ENCODE peak calls at places on chromosome 7, in seven cellular contexts. One of them, this sample, is unnamed.
A peak's percentile ranks its signal among the peaks of the same experiment; 100 is the strongest.

GRCh38 chr7:44977304-44977858 is 1.4 kb downstream of the MYO1G start:
- DNase-seq in fibroblast of lung: no peak
- DNase-seq in astrocyte: no peak
- DNase-seq in mammary epithelial cell: no peak
- DNase-seq in H9: no peak
- DNase-seq in GM23338: no peak
- DNase-seq in neural progenitor cell: no peak
- DNase-seq in this sample: no peak

GRCh38 chr7:92988051-92988450 is 129.7 kb downstream of the SAMD9 start:
- DNase-seq in fibroblast of lung: peak; percentile 69
- DNase-seq in astrocyte: peak; percentile 53
- DNase-seq in mammary epithelial cell: peak; percentile 74
- DNase-seq in H9: no peak
- DNase-seq in GM23338: peak; percentile 54
- DNase-seq in neural progenitor cell: peak; percentile 23
- DNase-seq in this sample: peak; percentile 75

GRCh38 chr7:43639858-43640491 is 57.1 kb downstream of the STK17A start:
- DNase-seq in fibroblast of lung: peak; percentile 89
- DNase-seq in astrocyte: peak; percentile 91
- DNase-seq in mammary epithelial cell: peak; percentile 46
- DNase-seq in H9: no peak
- DNase-seq in GM23338: no peak
- DNase-seq in neural progenitor cell: peak; percentile 87
- DNase-seq in this sample: no peak

GRCh38 chr7:150340875-150341262 is 560 bp downstream of the RARRES2 start:
- DNase-seq in fibroblast of lung: no peak
- DNase-seq in astrocyte: no peak
- DNase-seq in mammary epithelial cell: no peak
- DNase-seq in H9: no peak
- DNase-seq in GM23338: no peak
- DNase-seq in neural progenitor cell: no peak
- DNase-seq in this sample: no peak

GRCh38 chr7:104979167-104979841 is 34.7 kb upstream of the KMT2E start:
- DNase-seq in fibroblast of lung: peak; percentile 63
- DNase-seq in astrocyte: peak; percentile 78
- DNase-seq in mammary epithelial cell: peak; percentile 28
- DNase-seq in H9: peak; percentile 43
- DNase-seq in GM23338: peak; percentile 44
- DNase-seq in neural progenitor cell: peak; percentile 55
- DNase-seq in this sample: no peak

GRCh38 chr7:15433154-15433553 is 128.7 kb downstream of the AGMO start:
- DNase-seq in fibroblast of lung: no peak
- DNase-seq in astrocyte: no peak
- DNase-seq in mammary epithelial cell: no peak
- DNase-seq in H9: no peak
- DNase-seq in GM23338: no peak
- DNase-seq in neural progenitor cell: no peak
- DNase-seq in this sample: no peak

GRCh38 chr7:101164071-101164840 is 1.1 kb downstream of the VGF start:
- DNase-seq in fibroblast of lung: peak; percentile 61
- DNase-seq in astrocyte: peak; percentile 51
- DNase-seq in mammary epithelial cell: peak; percentile 57
- DNase-seq in H9: peak; percentile 82
- DNase-seq in GM23338: peak; percentile 83
- DNase-seq in neural progenitor cell: peak; percentile 89
- DNase-seq in this sample: peak; percentile 75

GRCh38 chr7:156816943-156817572 is 75.9 kb downstream of the LMBR1 start:
- DNase-seq in fibroblast of lung: peak; percentile 56
- DNase-seq in astrocyte: no peak
- DNase-seq in mammary epithelial cell: no peak
- DNase-seq in H9: no peak
- DNase-seq in GM23338: no peak
- DNase-seq in neural progenitor cell: peak; percentile 7
- DNase-seq in this sample: no peak

GRCh38 chr7:55212838-55213237 is 152.3 kb upstream of the LANCL2 start:
- DNase-seq in fibroblast of lung: no peak
- DNase-seq in astrocyte: no peak
- DNase-seq in mammary epithelial cell: no peak
- DNase-seq in H9: no peak
- DNase-seq in GM23338: no peak
- DNase-seq in neural progenitor cell: no peak
- DNase-seq in this sample: no peak

GRCh38 chr7:146375155-146375554 is 258.6 kb downstream of the CNTNAP2 start:
- DNase-seq in fibroblast of lung: no peak
- DNase-seq in astrocyte: no peak
- DNase-seq in mammary epithelial cell: no peak
- DNase-seq in H9: no peak
- DNase-seq in GM23338: no peak
- DNase-seq in neural progenitor cell: peak; percentile 35
- DNase-seq in this sample: no peak

GRCh38 chr7:31751726-31752125 is 64.7 kb downstream of the PPP1R17 start:
- DNase-seq in fibroblast of lung: no peak
- DNase-seq in astrocyte: no peak
- DNase-seq in mammary epithelial cell: no peak
- DNase-seq in H9: no peak
- DNase-seq in GM23338: no peak
- DNase-seq in neural progenitor cell: no peak
- DNase-seq in this sample: no peak

GRCh38 chr7:31735991-31736982 is 49.3 kb downstream of the PPP1R17 start:
- DNase-seq in fibroblast of lung: peak; percentile 54
- DNase-seq in astrocyte: peak; percentile 34
- DNase-seq in mammary epithelial cell: peak; percentile 68
- DNase-seq in H9: peak; percentile 74
- DNase-seq in GM23338: peak; percentile 83
- DNase-seq in neural progenitor cell: peak; percentile 80
- DNase-seq in this sample: peak; percentile 65

GRCh38 chr7:131011437-131011752 is 277.4 kb upstream of the KLF14 start:
- DNase-seq in fibroblast of lung: no peak
- DNase-seq in astrocyte: no peak
- DNase-seq in mammary epithelial cell: no peak
- DNase-seq in H9: no peak
- DNase-seq in GM23338: peak; percentile 27
- DNase-seq in neural progenitor cell: no peak
- DNase-seq in this sample: no peak

GRCh38 chr7:141986923-141987322 is 8.8 kb upstream of the MGAM start:
- DNase-seq in fibroblast of lung: no peak
- DNase-seq in astrocyte: no peak
- DNase-seq in mammary epithelial cell: no peak
- DNase-seq in H9: no peak
- DNase-seq in GM23338: no peak
- DNase-seq in neural progenitor cell: no peak
- DNase-seq in this sample: peak; percentile 87

GRCh38 chr7:96414931-96415292 is 93.0 kb upstream of the SLC25A13 start:
- DNase-seq in fibroblast of lung: peak; percentile 48
- DNase-seq in astrocyte: no peak
- DNase-seq in mammary epithelial cell: peak; percentile 18
- DNase-seq in H9: peak; percentile 49
- DNase-seq in GM23338: peak; percentile 70
- DNase-seq in neural progenitor cell: peak; percentile 76
- DNase-seq in this sample: peak; percentile 83

GRCh38 chr7:44194069-44194468 is 4.8 kb upstream of the GCK start:
- DNase-seq in fibroblast of lung: peak; percentile 11
- DNase-seq in astrocyte: no peak
- DNase-seq in mammary epithelial cell: peak; percentile 44
- DNase-seq in H9: no peak
- DNase-seq in GM23338: no peak
- DNase-seq in neural progenitor cell: no peak
- DNase-seq in this sample: no peak

GRCh38 chr7:142319970-142320369 is 62.1 kb upstream of the PRSS58 start:
- DNase-seq in fibroblast of lung: no peak
- DNase-seq in astrocyte: no peak
- DNase-seq in mammary epithelial cell: no peak
- DNase-seq in H9: peak; percentile 70
- DNase-seq in GM23338: peak; percentile 70
- DNase-seq in neural progenitor cell: no peak
- DNase-seq in this sample: no peak

GRCh38 chr7:40747856-40748255 is 613.1 kb downstream of the SUGCT start:
- DNase-seq in fibroblast of lung: peak; percentile 19
- DNase-seq in astrocyte: no peak
- DNase-seq in mammary epithelial cell: peak; percentile 33
- DNase-seq in H9: no peak
- DNase-seq in GM23338: no peak
- DNase-seq in neural progenitor cell: peak; percentile 57
- DNase-seq in this sample: peak; percentile 13

GRCh38 chr7:130882396-130882795 is 148.4 kb upstream of the KLF14 start:
- DNase-seq in fibroblast of lung: no peak
- DNase-seq in astrocyte: no peak
- DNase-seq in mammary epithelial cell: no peak
- DNase-seq in H9: no peak
- DNase-seq in GM23338: no peak
- DNase-seq in neural progenitor cell: no peak
- DNase-seq in this sample: no peak

DNA sequence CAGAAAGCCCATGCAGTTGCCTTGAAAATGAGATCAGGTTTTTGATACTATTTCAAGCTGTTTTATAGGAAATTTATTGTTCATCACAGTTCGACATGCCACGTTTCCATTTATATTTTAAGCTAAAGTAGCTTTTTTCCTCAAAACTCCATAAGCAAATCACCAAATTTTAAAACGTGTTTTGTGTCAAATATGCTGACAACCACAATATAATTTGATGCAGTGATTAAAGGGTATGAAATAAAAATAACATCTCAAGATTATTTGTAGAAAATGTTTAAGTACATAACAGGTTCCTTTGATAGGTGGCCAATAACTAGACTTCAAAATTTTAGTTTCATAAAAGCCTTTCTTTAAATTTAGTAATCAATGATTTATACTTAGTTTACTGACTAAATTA is 481.8 kb downstream of the TNS3 start:
- DNase-seq in fibroblast of lung: no peak
- DNase-seq in astrocyte: no peak
- DNase-seq in mammary epithelial cell: no peak
- DNase-seq in H9: no peak
- DNase-seq in GM23338: no peak
- DNase-seq in neural progenitor cell: no peak
- DNase-seq in this sample: no peak
- H2AFZ ChIP-seq in fibroblast of lung: no peak overlapping the region
- H2AFZ ChIP-seq in astrocyte: no peak overlapping the region
- H2AFZ ChIP-seq in mammary epithelial cell: no peak overlapping the region
- H2AFZ ChIP-seq in H9: no peak overlapping the region
- H2AFZ ChIP-seq in GM23338: no peak overlapping the region
- H2AFZ ChIP-seq in neural progenitor cell: no peak overlapping the region
- H2AFZ ChIP-seq in this sample: no peak overlapping the region

GRCh38 chr7:127871226-127871625 is 160.0 kb downstream of the LRRC4 start:
- DNase-seq in fibroblast of lung: no peak
- DNase-seq in astrocyte: no peak
- DNase-seq in mammary epithelial cell: no peak
- DNase-seq in H9: no peak
- DNase-seq in GM23338: no peak
- DNase-seq in neural progenitor cell: no peak
- DNase-seq in this sample: peak; percentile 67

GRCh38 chr7:127870231-127870907 is 160.9 kb downstream of the LRRC4 start:
- DNase-seq in fibroblast of lung: no peak
- DNase-seq in astrocyte: no peak
- DNase-seq in mammary epithelial cell: no peak
- DNase-seq in H9: no peak
- DNase-seq in GM23338: no peak
- DNase-seq in neural progenitor cell: no peak
- DNase-seq in this sample: peak; percentile 95

GRCh38 chr7:127862540-127862939 is 168.7 kb downstream of the LRRC4 start:
- DNase-seq in fibroblast of lung: no peak
- DNase-seq in astrocyte: no peak
- DNase-seq in mammary epithelial cell: no peak
- DNase-seq in H9: no peak
- DNase-seq in GM23338: no peak
- DNase-seq in neural progenitor cell: no peak
- DNase-seq in this sample: no peak

GRCh38 chr7:127863082-127863481 is 168.2 kb downstream of the LRRC4 start:
- DNase-seq in fibroblast of lung: no peak
- DNase-seq in astrocyte: no peak
- DNase-seq in mammary epithelial cell: no peak
- DNase-seq in H9: no peak
- DNase-seq in GM23338: no peak
- DNase-seq in neural progenitor cell: no peak
- DNase-seq in this sample: no peak

DNA sequence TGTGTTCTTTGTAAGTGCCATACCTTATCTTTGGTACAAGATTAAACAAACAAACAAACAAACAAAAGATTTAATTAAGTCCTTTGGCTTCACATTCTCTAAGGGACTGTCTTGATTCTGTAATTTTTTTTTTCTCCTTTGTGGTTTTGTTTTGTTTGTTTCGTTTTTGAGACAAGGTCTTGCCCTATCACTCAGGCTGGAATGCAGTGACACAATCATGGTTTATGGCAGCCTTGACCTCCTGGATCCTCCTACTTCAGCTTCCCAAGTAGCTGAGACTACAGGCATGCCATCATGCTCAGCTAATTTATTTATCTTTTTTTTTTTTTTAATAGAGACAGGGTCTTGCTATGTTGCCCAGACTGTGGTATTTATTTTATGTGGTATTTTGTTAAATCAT is 165.8 kb downstream of the LRRC4 start:
- DNase-seq in fibroblast of lung: peak; percentile 60
- DNase-seq in astrocyte: peak; percentile 62
- DNase-seq in mammary epithelial cell: peak; percentile 37
- DNase-seq in H9: no peak
- DNase-seq in GM23338: no peak
- DNase-seq in neural progenitor cell: no peak
- DNase-seq in this sample: peak; percentile 68
- H2AFZ ChIP-seq in fibroblast of lung: no peak overlapping the region
- H2AFZ ChIP-seq in astrocyte: no peak overlapping the region
- H2AFZ ChIP-seq in mammary epithelial cell: no peak overlapping the region
- H2AFZ ChIP-seq in H9: no peak overlapping the region
- H2AFZ ChIP-seq in GM23338: no peak overlapping the region
- H2AFZ ChIP-seq in neural progenitor cell: no peak overlapping the region
- H2AFZ ChIP-seq in this sample: no peak overlapping the region

DNA sequence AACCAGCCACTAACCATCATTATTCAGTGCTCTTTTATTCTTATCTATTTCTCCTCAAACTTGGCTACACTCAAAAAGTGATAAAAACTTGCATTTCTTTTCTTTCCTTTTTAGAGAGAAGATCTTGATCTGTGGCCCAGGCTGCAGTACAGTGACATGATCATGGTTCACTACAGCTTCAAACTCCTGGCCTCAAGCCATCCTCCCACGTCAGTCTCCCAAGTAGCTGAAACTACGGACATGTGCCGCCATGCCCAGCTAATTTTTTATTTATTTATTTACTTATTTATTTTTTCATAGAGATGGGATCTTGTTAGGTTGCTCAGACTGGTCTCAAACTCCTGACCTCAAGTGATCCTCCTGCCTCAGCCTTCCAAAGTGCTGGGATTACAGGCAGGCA is 24.6 kb upstream of the TMEM248 start:
- DNase-seq in fibroblast of lung: no peak
- DNase-seq in astrocyte: no peak
- DNase-seq in mammary epithelial cell: peak; percentile 55
- DNase-seq in H9: no peak
- DNase-seq in GM23338: no peak
- DNase-seq in neural progenitor cell: no peak
- DNase-seq in this sample: no peak
- H2AFZ ChIP-seq in fibroblast of lung: no peak overlapping the region
- H2AFZ ChIP-seq in astrocyte: no peak overlapping the region
- H2AFZ ChIP-seq in mammary epithelial cell: no peak overlapping the region
- H2AFZ ChIP-seq in H9: no peak overlapping the region
- H2AFZ ChIP-seq in GM23338: no peak overlapping the region
- H2AFZ ChIP-seq in neural progenitor cell: no peak overlapping the region
- H2AFZ ChIP-seq in this sample: no peak overlapping the region

DNA sequence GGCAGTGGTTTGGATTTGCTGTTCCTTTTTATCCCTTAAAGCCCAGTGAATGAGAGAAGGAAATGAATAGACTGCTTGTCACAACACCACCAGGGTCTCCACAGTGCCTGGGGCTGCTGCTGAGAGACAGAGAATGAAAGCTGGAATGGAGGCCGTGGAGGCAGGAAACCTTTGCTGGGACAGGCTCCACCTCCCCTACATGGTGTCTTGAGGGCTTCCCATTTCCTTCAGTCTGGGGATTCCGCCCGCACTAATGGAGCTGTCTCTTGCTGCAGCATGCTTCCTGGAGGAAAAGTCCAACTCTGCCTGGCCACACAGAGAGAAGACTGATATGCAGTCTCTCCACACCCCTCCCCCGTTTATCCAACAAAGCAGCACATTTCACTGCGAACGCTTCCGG is 54.5 kb downstream of the LRRC4 start:
- DNase-seq in fibroblast of lung: no peak
- DNase-seq in astrocyte: no peak
- DNase-seq in mammary epithelial cell: no peak
- DNase-seq in H9: no peak
- DNase-seq in GM23338: no peak
- DNase-seq in neural progenitor cell: peak; percentile 63
- DNase-seq in this sample: no peak
- H2AFZ ChIP-seq in fibroblast of lung: no peak overlapping the region
- H2AFZ ChIP-seq in astrocyte: no peak overlapping the region
- H2AFZ ChIP-seq in mammary epithelial cell: no peak overlapping the region
- H2AFZ ChIP-seq in H9: no peak overlapping the region
- H2AFZ ChIP-seq in GM23338: no peak overlapping the region
- H2AFZ ChIP-seq in neural progenitor cell: no peak overlapping the region
- H2AFZ ChIP-seq in this sample: no peak overlapping the region

This sample was measured in trophoblast cell.